ENCODE peak calls at places on chromosomes 3 and 15, in nine cellular contexts. One of them, this sample, is unnamed.

GRCh38 chr3:146177072-146177936 is 16.3 kb upstream of the PLOD2 start:
- DNase-seq in Calu3: no peak
- DNase-seq in stimulated activated CD4-positive, alpha-beta T cell treated with anti-CD3 and anti-CD28 coated beads, Interleukin-12 subunit alpha, Interleukin-12 subunit beta, amount 100 ng/mL, for 4 hours: no peak
- DNase-seq in AG08395: no peak
- DNase-seq in nucleus accumbens: no peak
- DNase-seq in EH: peak; percentile 22
- DNase-seq in activated T-cell treated with anti-CD3 and anti-CD28 coated beads for 1 hour: no peak
- DNase-seq in chondrocyte: no peak
- DNase-seq in IMR-90: no peak
- DNase-seq in this sample: no peak

GRCh38 chr3:151393146-151393831 is 8.7 kb upstream of the P2RY12 start:
- DNase-seq in nucleus accumbens: no peak
- DNase-seq in chondrocyte: no peak
- DNase-seq in IMR-90: no peak
- DNase-seq in stimulated activated CD4-positive, alpha-beta T cell treated with anti-CD3 and anti-CD28 coated beads, Interleukin-12 subunit alpha, Interleukin-12 subunit beta, amount 100 ng/mL, for 4 hours: no peak
- DNase-seq in AG08395: no peak
- DNase-seq in Calu3: no peak
- DNase-seq in activated T-cell treated with anti-CD3 and anti-CD28 coated beads for 1 hour: no peak
- DNase-seq in EH: peak; percentile 26
- DNase-seq in this sample: no peak

GRCh38 chr3:174206607-174207192 is 652.4 kb upstream of the NAALADL2 start:
- DNase-seq in stimulated activated CD4-positive, alpha-beta T cell treated with anti-CD3 and anti-CD28 coated beads, Interleukin-12 subunit alpha, Interleukin-12 subunit beta, amount 100 ng/mL, for 4 hours: no peak
- DNase-seq in AG08395: peak; percentile 10
- DNase-seq in EH: peak; percentile 26
- DNase-seq in chondrocyte: no peak
- DNase-seq in nucleus accumbens: no peak
- DNase-seq in Calu3: no peak
- DNase-seq in IMR-90: no peak
- DNase-seq in activated T-cell treated with anti-CD3 and anti-CD28 coated beads for 1 hour: no peak
- DNase-seq in this sample: no peak

GRCh38 chr3:183178833-183179549 is 16.5 kb upstream of the LAMP3 start:
- DNase-seq in activated T-cell treated with anti-CD3 and anti-CD28 coated beads for 1 hour: peak; percentile 26
- DNase-seq in AG08395: peak; percentile 21
- DNase-seq in stimulated activated CD4-positive, alpha-beta T cell treated with anti-CD3 and anti-CD28 coated beads, Interleukin-12 subunit alpha, Interleukin-12 subunit beta, amount 100 ng/mL, for 4 hours: peak; percentile 38
- DNase-seq in EH: peak; percentile 44
- DNase-seq in nucleus accumbens: peak; percentile 49
- DNase-seq in Calu3: peak; percentile 75
- DNase-seq in chondrocyte: no peak
- DNase-seq in IMR-90: no peak
- DNase-seq in this sample: peak; percentile 15

GRCh38 chr3:195154793-195155535 is 116.0 kb downstream of the XXYLT1 start:
- DNase-seq in Calu3: peak; percentile 90
- DNase-seq in stimulated activated CD4-positive, alpha-beta T cell treated with anti-CD3 and anti-CD28 coated beads, Interleukin-12 subunit alpha, Interleukin-12 subunit beta, amount 100 ng/mL, for 4 hours: no peak
- DNase-seq in EH: peak; percentile 96
- DNase-seq in AG08395: peak; percentile 89
- DNase-seq in nucleus accumbens: peak; percentile 67
- DNase-seq in chondrocyte: no peak
- DNase-seq in activated T-cell treated with anti-CD3 and anti-CD28 coated beads for 1 hour: no peak
- DNase-seq in IMR-90: peak; percentile 97
- DNase-seq in this sample: peak; percentile 89

GRCh38 chr15:35674873-35675781 is 129.2 kb upstream of the DPH6 start:
- DNase-seq in nucleus accumbens: no peak
- DNase-seq in activated T-cell treated with anti-CD3 and anti-CD28 coated beads for 1 hour: no peak
- DNase-seq in EH: peak; percentile 64
- DNase-seq in IMR-90: peak; percentile 77
- DNase-seq in chondrocyte: no peak
- DNase-seq in stimulated activated CD4-positive, alpha-beta T cell treated with anti-CD3 and anti-CD28 coated beads, Interleukin-12 subunit alpha, Interleukin-12 subunit beta, amount 100 ng/mL, for 4 hours: no peak
- DNase-seq in Calu3: no peak
- DNase-seq in AG08395: peak; percentile 66
- DNase-seq in this sample: no peak

GRCh38 chr3:67075295-67075694 is 77.2 kb downstream of the KBTBD8 start:
- DNase-seq in activated T-cell treated with anti-CD3 and anti-CD28 coated beads for 1 hour: no peak
- DNase-seq in stimulated activated CD4-positive, alpha-beta T cell treated with anti-CD3 and anti-CD28 coated beads, Interleukin-12 subunit alpha, Interleukin-12 subunit beta, amount 100 ng/mL, for 4 hours: no peak
- DNase-seq in Calu3: no peak
- DNase-seq in chondrocyte: no peak
- DNase-seq in AG08395: no peak
- DNase-seq in EH: no peak
- DNase-seq in nucleus accumbens: no peak
- DNase-seq in IMR-90: no peak
- DNase-seq in this sample: no peak

GRCh38 chr15:79689030-79689429 is 207.8 kb downstream of the MTHFS start:
- DNase-seq in AG08395: no peak
- DNase-seq in stimulated activated CD4-positive, alpha-beta T cell treated with anti-CD3 and anti-CD28 coated beads, Interleukin-12 subunit alpha, Interleukin-12 subunit beta, amount 100 ng/mL, for 4 hours: no peak
- DNase-seq in activated T-cell treated with anti-CD3 and anti-CD28 coated beads for 1 hour: no peak
- DNase-seq in Calu3: no peak
- DNase-seq in chondrocyte: no peak
- DNase-seq in IMR-90: no peak
- DNase-seq in nucleus accumbens: no peak
- DNase-seq in EH: no peak
- DNase-seq in this sample: no peak

GRCh38 chr3:111936191-111936841 is 42.5 kb upstream of the ABHD10 start:
- DNase-seq in EH: peak; percentile 95
- DNase-seq in nucleus accumbens: no peak
- DNase-seq in stimulated activated CD4-positive, alpha-beta T cell treated with anti-CD3 and anti-CD28 coated beads, Interleukin-12 subunit alpha, Interleukin-12 subunit beta, amount 100 ng/mL, for 4 hours: no peak
- DNase-seq in activated T-cell treated with anti-CD3 and anti-CD28 coated beads for 1 hour: no peak
- DNase-seq in AG08395: peak; percentile 77
- DNase-seq in chondrocyte: no peak
- DNase-seq in Calu3: no peak
- DNase-seq in IMR-90: peak; percentile 84
- DNase-seq in this sample: no peak

GRCh38 chr15:90099868-90100854 is 2.1 kb downstream of the IDH2 start:
- DNase-seq in activated T-cell treated with anti-CD3 and anti-CD28 coated beads for 1 hour: no peak
- DNase-seq in Calu3: no peak
- DNase-seq in nucleus accumbens: peak; percentile 52
- DNase-seq in chondrocyte: no peak
- DNase-seq in IMR-90: peak; percentile 53
- DNase-seq in stimulated activated CD4-positive, alpha-beta T cell treated with anti-CD3 and anti-CD28 coated beads, Interleukin-12 subunit alpha, Interleukin-12 subunit beta, amount 100 ng/mL, for 4 hours: no peak
- DNase-seq in EH: peak; percentile 87
- DNase-seq in AG08395: peak; percentile 77
- DNase-seq in this sample: peak; percentile 81

GRCh38 chr3:142976621-142977398 is 13.3 kb upstream of the PAQR9 start:
- DNase-seq in IMR-90: peak; percentile 96
- DNase-seq in nucleus accumbens: no peak
- DNase-seq in activated T-cell treated with anti-CD3 and anti-CD28 coated beads for 1 hour: no peak
- DNase-seq in stimulated activated CD4-positive, alpha-beta T cell treated with anti-CD3 and anti-CD28 coated beads, Interleukin-12 subunit alpha, Interleukin-12 subunit beta, amount 100 ng/mL, for 4 hours: no peak
- DNase-seq in Calu3: peak; percentile 91
- DNase-seq in EH: peak; percentile 95
- DNase-seq in chondrocyte: no peak
- DNase-seq in AG08395: peak; percentile 93
- DNase-seq in this sample: no peak

GRCh38 chr3:11464356-11464755 is 179.4 kb downstream of the VGLL4 start:
- DNase-seq in EH: no peak
- DNase-seq in Calu3: no peak
- DNase-seq in chondrocyte: no peak
- DNase-seq in stimulated activated CD4-positive, alpha-beta T cell treated with anti-CD3 and anti-CD28 coated beads, Interleukin-12 subunit alpha, Interleukin-12 subunit beta, amount 100 ng/mL, for 4 hours: no peak
- DNase-seq in IMR-90: no peak
- DNase-seq in activated T-cell treated with anti-CD3 and anti-CD28 coated beads for 1 hour: no peak
- DNase-seq in nucleus accumbens: peak; percentile 20
- DNase-seq in AG08395: no peak
- DNase-seq in this sample: no peak

GRCh38 chr3:87370007-87370406 is 93.6 kb upstream of the POU1F1 start:
- DNase-seq in IMR-90: no peak
- DNase-seq in Calu3: no peak
- DNase-seq in chondrocyte: no peak
- DNase-seq in EH: no peak
- DNase-seq in stimulated activated CD4-positive, alpha-beta T cell treated with anti-CD3 and anti-CD28 coated beads, Interleukin-12 subunit alpha, Interleukin-12 subunit beta, amount 100 ng/mL, for 4 hours: no peak
- DNase-seq in AG08395: no peak
- DNase-seq in nucleus accumbens: no peak
- DNase-seq in activated T-cell treated with anti-CD3 and anti-CD28 coated beads for 1 hour: no peak
- DNase-seq in this sample: no peak

GRCh38 chr3:152149832-152150231 is 118.9 kb upstream of the MBNL1 start:
- DNase-seq in AG08395: no peak
- DNase-seq in EH: no peak
- DNase-seq in chondrocyte: no peak
- DNase-seq in Calu3: no peak
- DNase-seq in IMR-90: peak; percentile 18
- DNase-seq in nucleus accumbens: no peak
- DNase-seq in activated T-cell treated with anti-CD3 and anti-CD28 coated beads for 1 hour: no peak
- DNase-seq in stimulated activated CD4-positive, alpha-beta T cell treated with anti-CD3 and anti-CD28 coated beads, Interleukin-12 subunit alpha, Interleukin-12 subunit beta, amount 100 ng/mL, for 4 hours: no peak
- DNase-seq in this sample: no peak

GRCh38 chr3:192570757-192571156 is 156.6 kb downstream of the FGF12 start:
- DNase-seq in EH: peak; percentile 15
- DNase-seq in chondrocyte: no peak
- DNase-seq in IMR-90: no peak
- DNase-seq in AG08395: no peak
- DNase-seq in nucleus accumbens: no peak
- DNase-seq in stimulated activated CD4-positive, alpha-beta T cell treated with anti-CD3 and anti-CD28 coated beads, Interleukin-12 subunit alpha, Interleukin-12 subunit beta, amount 100 ng/mL, for 4 hours: no peak
- DNase-seq in Calu3: no peak
- DNase-seq in activated T-cell treated with anti-CD3 and anti-CD28 coated beads for 1 hour: no peak
- DNase-seq in this sample: no peak

GRCh38 chr3:14839236-14839635 is 20.5 kb downstream of the FGD5 start:
- DNase-seq in activated T-cell treated with anti-CD3 and anti-CD28 coated beads for 1 hour: no peak
- DNase-seq in IMR-90: no peak
- DNase-seq in nucleus accumbens: no peak
- DNase-seq in chondrocyte: no peak
- DNase-seq in Calu3: no peak
- DNase-seq in stimulated activated CD4-positive, alpha-beta T cell treated with anti-CD3 and anti-CD28 coated beads, Interleukin-12 subunit alpha, Interleukin-12 subunit beta, amount 100 ng/mL, for 4 hours: no peak
- DNase-seq in EH: no peak
- DNase-seq in AG08395: no peak
- DNase-seq in this sample: no peak

GRCh38 chr15:58261368-58261767 is 123.2 kb downstream of the AQP9 start:
- DNase-seq in EH: no peak
- DNase-seq in activated T-cell treated with anti-CD3 and anti-CD28 coated beads for 1 hour: no peak
- DNase-seq in chondrocyte: no peak
- DNase-seq in Calu3: no peak
- DNase-seq in AG08395: no peak
- DNase-seq in IMR-90: no peak
- DNase-seq in nucleus accumbens: no peak
- DNase-seq in stimulated activated CD4-positive, alpha-beta T cell treated with anti-CD3 and anti-CD28 coated beads, Interleukin-12 subunit alpha, Interleukin-12 subunit beta, amount 100 ng/mL, for 4 hours: no peak
- DNase-seq in this sample: no peak